ENCODE peak calls at places on chromosome 12, in ten cellular contexts. F is ovary; R is GM23248; U is Peyer's patch; P is breast epithelium; C is neuronal stem cell; S is cardiac muscle cell; D is body of pancreas; G is CD8-positive, alpha-beta memory T cell; Q is lower lobe of right lung. V is an unnamed sample.

GRCh38 chr12:18158774-18159557 is 69.0 kb upstream of the RERGL start:
- DNase-seq in Q (no peak), R (peak; percentile 65), G (peak; percentile 2), P (no peak), S (peak; percentile 58), U (no peak), F (no peak), C (no peak), D (peak; percentile 13), V (peak; percentile 11)

GRCh38 chr12:114416028-114416427 is 10.1 kb upstream of the TBX5 start:
- DNase-seq in S (no peak), G (no peak), U (no peak), D (no peak), Q (no peak), F (no peak), R (no peak), P (no peak), C (no peak), V (no peak)

GRCh38 chr12:16593546-16593945 is 12.4 kb downstream of the LMO3 start:
- DNase-seq in U (no peak), Q (no peak), D (no peak), R (no peak), G (no peak), C (no peak), F (no peak), S (no peak), P (no peak), V (no peak)

GRCh38 chr12:88579941-88580871 is at the start of gene KITLG:
- DNase-seq in R (peak; percentile 95), S (peak; percentile 87), F (peak; percentile 81), P (peak; percentile 47), D (peak; percentile 87), Q (peak; percentile 87), G (no peak), U (peak; percentile 91), C (peak; percentile 84), V (peak; percentile 68)

GRCh38 chr12:89350260-89350659 is 2.0 kb downstream of the DUSP6 start:
- DNase-seq in D (no peak), C (no peak), R (no peak), P (no peak), U (no peak), S (no peak), F (no peak), Q (no peak), G (no peak), V (no peak)

GRCh38 chr12:60539592-60539991 is 943.8 kb downstream of the SLC16A7 start:
- DNase-seq in F (no peak), G (no peak), C (no peak), S (no peak), Q (no peak), U (no peak), D (no peak), P (no peak), R (peak; percentile 5), V (no peak)

GRCh38 chr12:56129210-56129691 is 1.2 kb downstream of the ESYT1 start:
- DNase-seq in Q (peak; percentile 82), U (peak; percentile 72), S (peak; percentile 68), P (peak; percentile 62), R (peak; percentile 79), F (peak; percentile 74), G (peak; percentile 74), D (peak; percentile 53), C (no peak), V (peak; percentile 62)

GRCh38 chr12:24361860-24362581 is 412.6 kb upstream of the SOX5 start:
- DNase-seq in S (no peak), D (no peak), C (no peak), P (no peak), R (no peak), G (no peak), Q (no peak), F (no peak), U (no peak), V (no peak)

GRCh38 chr12:100953217-100953616 is 158.6 kb downstream of the ANO4 start:
- DNase-seq in D (no peak), C (no peak), R (peak; percentile 26), F (no peak), U (no peak), Q (no peak), P (no peak), S (no peak), G (no peak), V (no peak)

GRCh38 chr12:21301-22189 is 45.0 kb upstream of the IQSEC3 start:
- DNase-seq in D (no peak), C (no peak), R (no peak), P (no peak), Q (peak; percentile 71), G (no peak), F (no peak), S (no peak), U (no peak), V (no peak)

GRCh38 chr12:51441583-51441982 is 17.0 kb downstream of the SLC4A8 start:
- DNase-seq in F (peak; percentile 36), P (no peak), R (peak; percentile 89), U (no peak), G (no peak), D (no peak), C (no peak), S (no peak), Q (no peak), V (no peak)

GRCh38 chr12:108210001-108210400 is 80.9 kb downstream of the WSCD2 start:
- DNase-seq in G (no peak), C (no peak), F (no peak), P (no peak), U (no peak), Q (no peak), R (no peak), D (no peak), S (no peak), V (no peak)

GRCh38 chr12:85279449-85280137 is 427 bp upstream of the ALX1 start:
- DNase-seq in G (no peak), Q (peak; percentile 29), R (no peak), D (no peak), P (no peak), U (peak; percentile 35), S (no peak), C (peak; percentile 46), F (no peak), V (no peak)

GRCh38 chr12:53212931-53213330 is 5.9 kb upstream of the ITGB7 start:
- DNase-seq in Q (no peak), D (no peak), G (no peak), C (no peak), R (peak; percentile 36), U (no peak), S (no peak), P (no peak), F (no peak), V (no peak)

GRCh38 chr12:106345739-106346138 is 11.8 kb upstream of the POLR3B start:
- DNase-seq in G (no peak), U (no peak), P (no peak), S (peak; percentile 68), C (peak; percentile 29), F (no peak), Q (no peak), D (no peak), R (peak; percentile 41), V (peak; percentile 43)

GRCh38 chr12:16600525-16600924 is 5.4 kb downstream of the LMO3 start:
- DNase-seq in F (no peak), Q (no peak), U (no peak), C (no peak), R (no peak), G (no peak), P (no peak), S (no peak), D (peak; percentile 30), V (no peak)

GRCh38 chr12:122981036-122981471 is 573 bp downstream of the ARL6IP4 start:
- DNase-seq in P (no peak), F (peak; percentile 42), R (peak; percentile 61), S (no peak), Q (no peak), C (no peak), D (no peak), U (no peak), G (no peak), V (no peak)
- H3K4me1 ChIP-seq in P (peaks cover 25% of the 10 kb centered on the region), F (peaks cover 34% of the 10 kb centered on the region), R (peaks cover 15% of the 10 kb centered on the region), S (peaks cover 14% of the 10 kb centered on the region), Q (peaks cover 84% of the 10 kb centered on the region), C (peaks cover 52% of the 10 kb centered on the region), D (peaks cover 87% of the 10 kb centered on the region), U (peaks cover 10% of the 10 kb centered on the region), G (peaks cover 51% of the 10 kb centered on the region), V (peaks cover 32% of the 10 kb centered on the region)

GRCh38 chr12:45329702-45330101 is 113.8 kb downstream of the ANO6 start:
- DNase-seq in F (no peak), C (no peak), S (no peak), D (no peak), G (no peak), R (no peak), Q (no peak), U (no peak), P (no peak), V (no peak)
- H3K4me1 ChIP-seq in F (peaks cover 7% of the 10 kb centered on the region), C (no peaks in the 10 kb centered on the region), S (peaks cover 13% of the 10 kb centered on the region), D (peaks cover 5% of the 10 kb centered on the region), G (no peaks in the 10 kb centered on the region), R (no peaks in the 10 kb centered on the region), Q (no peaks in the 10 kb centered on the region), U (no peaks in the 10 kb centered on the region), P (no peaks in the 10 kb centered on the region), V (peaks cover 5% of the 10 kb centered on the region)

DNA sequence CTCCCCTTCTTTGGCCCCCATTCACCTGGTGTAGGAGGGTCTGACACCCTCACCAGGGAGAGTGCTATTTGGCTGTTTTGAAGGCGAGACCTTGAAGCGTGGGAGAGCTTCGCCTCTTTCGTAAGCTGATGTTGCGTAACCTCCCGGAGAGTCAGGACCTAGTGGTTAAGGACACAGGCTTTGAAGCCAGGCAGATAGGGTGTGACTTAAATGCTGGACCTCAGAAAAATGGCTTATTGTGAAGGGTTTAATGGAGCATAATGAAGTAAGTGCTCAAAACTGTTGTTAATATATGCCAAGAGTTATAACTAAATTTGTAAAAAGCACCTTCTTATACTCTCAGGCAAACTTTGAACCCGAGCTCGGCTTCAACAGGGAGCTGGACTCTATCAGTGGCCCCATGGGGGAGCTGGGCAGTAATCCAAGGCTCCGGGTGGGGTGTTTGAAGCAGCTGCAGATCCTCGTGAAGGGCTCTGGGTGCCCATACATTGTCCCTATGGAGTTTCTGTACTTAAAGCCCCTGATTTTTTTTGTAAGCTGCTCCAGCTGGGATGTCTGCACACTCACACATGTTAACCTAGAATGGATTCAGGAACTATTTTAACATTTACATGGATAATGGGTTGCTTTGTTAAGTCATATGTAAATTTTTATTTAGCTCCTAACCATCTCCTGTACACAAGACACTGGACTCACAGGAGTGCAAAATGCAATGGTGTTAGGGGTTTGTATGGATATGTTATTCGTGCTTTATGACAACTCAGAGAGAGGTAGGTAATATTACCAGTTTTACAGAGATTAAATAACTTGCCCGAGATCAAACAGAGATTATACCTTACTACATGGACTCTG is 26.0 kb downstream of the PPFIBP1 start:
- DNase-seq in S (peak; percentile 7), P (peak; percentile 87), F (peak; percentile 90), U (peak; percentile 65), R (peak; percentile 98), G (no peak), Q (peak; percentile 78), C (no peak), D (peak; percentile 87), V (peak; percentile 74)
- H3K4me1 ChIP-seq in S (peaks cover 8% of the 10 kb centered on the region), P (peaks cover 5% of the 10 kb centered on the region), F (peaks cover 51% of the 10 kb centered on the region), U (no peaks in the 10 kb centered on the region), R (peaks cover 70% of the 10 kb centered on the region), G (no peaks in the 10 kb centered on the region), Q (peaks cover 68% of the 10 kb centered on the region), C (peaks cover 3% of the 10 kb centered on the region), D (peaks cover 54% of the 10 kb centered on the region), V (peaks cover 50% of the 10 kb centered on the region)

DNA sequence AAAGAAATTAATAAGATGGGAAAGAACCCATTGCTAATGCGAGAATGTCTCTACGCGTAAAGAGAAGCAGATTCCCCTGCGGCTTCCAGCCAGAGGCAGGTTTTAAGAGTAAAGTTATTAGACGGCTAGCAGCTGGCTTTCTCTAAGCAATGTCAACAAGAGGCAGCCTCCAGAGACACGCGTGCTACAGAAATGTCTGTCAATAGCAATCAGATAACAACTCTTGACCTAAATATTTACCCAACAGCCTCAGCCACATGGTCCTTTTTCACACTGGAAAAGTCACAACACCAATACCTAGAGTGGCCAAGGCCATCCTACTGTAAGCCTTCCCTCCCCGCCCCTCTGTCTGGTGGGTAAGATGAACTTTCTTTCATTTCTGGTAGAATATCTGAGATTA is 146.0 kb upstream of the SFSWAP start:
- DNase-seq in D (no peak), C (no peak), U (no peak), P (no peak), S (no peak), F (no peak), R (no peak), Q (no peak), G (no peak), V (no peak)
- H3K4me1 ChIP-seq in D (peaks cover 10% of the 10 kb centered on the region), C (peaks cover 34% of the 10 kb centered on the region), U (no peaks in the 10 kb centered on the region), P (no peaks in the 10 kb centered on the region), S (no peaks in the 10 kb centered on the region), F (no peaks in the 10 kb centered on the region), R (no peaks in the 10 kb centered on the region), Q (no peaks in the 10 kb centered on the region), G (no peaks in the 10 kb centered on the region), V (no peaks in the 10 kb centered on the region)